ENCODE peak calls at places on chromosomes 7 and 10, in four cellular contexts. One of them, this sample, is unnamed.

GRCh38 chr7:148481965-148482626 is 108.5 kb upstream of the C7orf33 start:
- DNase-seq in tibial nerve: no peak
- DNase-seq in ovary: no peak
- DNase-seq in A549: no peak
- DNase-seq in this sample: no peak

GRCh38 chr10:132446661-132447445 is 49.9 kb downstream of the PWWP2B start:
- DNase-seq in tibial nerve: no peak
- DNase-seq in ovary: no peak
- DNase-seq in A549: peak
- DNase-seq in this sample: peak

GRCh38 chr10:75417522-75417927 is 13.9 kb upstream of the LRMDA start:
- DNase-seq in tibial nerve: no peak
- DNase-seq in ovary: no peak
- DNase-seq in A549: no peak
- DNase-seq in this sample: no peak

GRCh38 chr7:157832866-157833607 is 496.2 kb downstream of the DNAJB6 start:
- DNase-seq in tibial nerve: no peak
- DNase-seq in ovary: no peak
- DNase-seq in A549: no peak
- DNase-seq in this sample: no peak

GRCh38 chr10:14056545-14057332 is 274.0 kb downstream of the FRMD4A start:
- DNase-seq in tibial nerve: no peak
- DNase-seq in ovary: no peak
- DNase-seq in A549: no peak
- DNase-seq in this sample: no peak

GRCh38 chr10:75397571-75397921 is 4.0 kb downstream of the ZNF503 start:
- DNase-seq in tibial nerve: no peak
- DNase-seq in ovary: peak
- DNase-seq in A549: no peak
- DNase-seq in this sample: no peak

GRCh38 chr10:70558871-70559810 is 43.4 kb downstream of the PRF1 start:
- DNase-seq in tibial nerve: peak
- DNase-seq in ovary: peak
- DNase-seq in A549: peak
- DNase-seq in this sample: peak

GRCh38 chr10:21807162-21807561 is 196.4 kb downstream of the DNAJC1 start:
- DNase-seq in tibial nerve: no peak
- DNase-seq in ovary: no peak
- DNase-seq in A549: no peak
- DNase-seq in this sample: no peak

GRCh38 chr7:16268821-16269768 is 152.2 kb downstream of the CRPPA start:
- DNase-seq in tibial nerve: no peak
- DNase-seq in ovary: no peak
- DNase-seq in A549: no peak
- DNase-seq in this sample: no peak

GRCh38 chr7:150949971-150950491 is 28.1 kb downstream of the KCNH2 start:
- DNase-seq in tibial nerve: no peak
- DNase-seq in ovary: no peak
- DNase-seq in A549: no peak
- DNase-seq in this sample: no peak

GRCh38 chr7:74069086-74069541 is 14.5 kb upstream of the LIMK1 start:
- DNase-seq in tibial nerve: no peak
- DNase-seq in ovary: no peak
- DNase-seq in A549: no peak
- DNase-seq in this sample: no peak

GRCh38 chr10:116769791-116770190 is 27.4 kb upstream of the HSPA12A start:
- DNase-seq in tibial nerve: no peak
- DNase-seq in ovary: peak
- DNase-seq in A549: no peak
- DNase-seq in this sample: peak

GRCh38 chr7:130273863-130274262 is 7.2 kb downstream of the CPA2 start:
- DNase-seq in tibial nerve: peak
- DNase-seq in ovary: peak
- DNase-seq in A549: no peak
- DNase-seq in this sample: no peak

GRCh38 chr7:130270947-130271790 is 4.5 kb downstream of the CPA2 start:
- DNase-seq in tibial nerve: no peak
- DNase-seq in ovary: no peak
- DNase-seq in A549: no peak
- DNase-seq in this sample: no peak

GRCh38 chr7:130274983-130275649 is 8.5 kb downstream of the CPA2 start:
- DNase-seq in tibial nerve: no peak
- DNase-seq in ovary: no peak
- DNase-seq in A549: no peak
- DNase-seq in this sample: no peak

GRCh38 chr7:130272456-130273080 is 5.9 kb downstream of the CPA2 start:
- DNase-seq in tibial nerve: no peak
- DNase-seq in ovary: no peak
- DNase-seq in A549: no peak
- DNase-seq in this sample: no peak

DNA sequence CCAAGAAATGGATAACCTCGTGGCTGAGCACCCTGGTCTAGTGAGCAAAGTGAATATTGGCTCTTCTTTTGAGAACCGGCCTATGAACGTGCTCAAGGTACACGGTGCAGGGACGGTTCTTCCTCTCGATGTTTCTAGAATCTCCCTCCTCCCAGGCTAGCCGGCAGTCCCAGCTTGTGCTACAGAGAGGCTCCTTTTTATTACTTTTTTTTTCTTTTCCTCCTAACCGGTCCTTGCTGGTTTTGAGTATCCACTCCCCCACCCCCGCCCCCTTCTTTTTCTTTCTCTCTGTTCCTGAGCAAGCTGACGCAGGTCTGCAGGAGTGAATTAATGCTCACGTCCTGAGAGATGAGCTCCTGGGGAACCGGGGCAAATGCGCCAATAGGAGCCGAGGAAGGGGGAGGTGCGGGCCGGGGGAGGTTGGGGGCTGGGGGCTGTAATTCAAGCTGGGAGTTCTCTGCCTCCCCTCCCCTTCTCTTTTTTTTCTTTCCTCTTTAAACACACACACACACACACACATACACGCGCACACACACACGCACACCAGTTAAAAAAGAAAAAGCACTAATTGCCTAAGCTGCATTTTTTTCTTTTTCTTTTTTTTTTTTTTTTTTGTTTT is 6.5 kb downstream of the CPA2 start:
- DNase-seq in tibial nerve: no peak
- DNase-seq in ovary: peak
- DNase-seq in A549: no peak
- DNase-seq in this sample: no peak
- TF ChIP-seq EP300 in tibial nerve: no peak
- TF ChIP-seq EP300 in ovary: no peak
- TF ChIP-seq EP300 in A549: no peak
- TF ChIP-seq EP300 in this sample: no peak

DNA sequence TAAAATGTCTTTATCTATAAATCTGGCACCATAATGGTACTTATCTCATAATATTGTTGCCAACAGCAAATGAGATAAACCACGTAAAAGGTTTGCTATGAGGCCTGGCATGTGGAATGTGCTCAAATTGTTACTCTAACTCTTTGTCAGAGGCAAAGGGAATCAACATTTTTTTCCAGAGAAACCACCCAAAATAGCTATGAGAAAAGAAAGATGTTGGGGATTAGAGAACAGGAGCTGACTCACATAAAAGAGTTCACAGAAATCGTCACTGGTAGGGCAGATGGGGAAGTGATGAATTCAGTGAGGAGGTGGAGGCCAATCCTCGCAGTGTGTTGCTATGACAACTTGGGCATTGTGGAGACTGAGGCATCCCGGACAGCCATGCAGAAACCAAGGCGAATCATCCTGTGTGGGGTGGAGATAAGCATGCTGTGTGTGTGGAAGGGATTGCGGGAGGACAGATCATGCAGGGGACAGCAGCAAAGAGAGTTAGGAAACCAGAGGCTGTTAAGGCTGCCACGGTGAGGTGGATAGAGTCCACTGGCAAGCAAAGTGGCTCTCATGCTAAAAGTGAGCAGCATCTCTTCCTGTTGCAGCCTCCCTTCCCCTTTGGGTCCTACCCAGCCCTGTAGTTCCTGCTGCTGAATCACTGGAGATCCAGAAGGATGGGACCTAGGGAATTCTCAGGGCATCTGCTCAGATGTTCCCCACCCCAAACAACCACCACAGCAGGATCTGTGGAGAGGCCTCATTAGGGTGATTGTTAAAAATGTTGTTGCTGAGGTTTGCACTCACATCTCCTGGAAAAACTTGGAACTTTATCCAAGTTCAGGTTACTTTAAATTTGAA is 103.9 kb downstream of the CUBN start:
- DNase-seq in tibial nerve: no peak
- DNase-seq in ovary: no peak
- DNase-seq in A549: no peak
- DNase-seq in this sample: peak
- TF ChIP-seq EP300 in tibial nerve: peak
- TF ChIP-seq EP300 in ovary: no peak
- TF ChIP-seq EP300 in A549: no peak
- TF ChIP-seq EP300 in this sample: no peak

DNA sequence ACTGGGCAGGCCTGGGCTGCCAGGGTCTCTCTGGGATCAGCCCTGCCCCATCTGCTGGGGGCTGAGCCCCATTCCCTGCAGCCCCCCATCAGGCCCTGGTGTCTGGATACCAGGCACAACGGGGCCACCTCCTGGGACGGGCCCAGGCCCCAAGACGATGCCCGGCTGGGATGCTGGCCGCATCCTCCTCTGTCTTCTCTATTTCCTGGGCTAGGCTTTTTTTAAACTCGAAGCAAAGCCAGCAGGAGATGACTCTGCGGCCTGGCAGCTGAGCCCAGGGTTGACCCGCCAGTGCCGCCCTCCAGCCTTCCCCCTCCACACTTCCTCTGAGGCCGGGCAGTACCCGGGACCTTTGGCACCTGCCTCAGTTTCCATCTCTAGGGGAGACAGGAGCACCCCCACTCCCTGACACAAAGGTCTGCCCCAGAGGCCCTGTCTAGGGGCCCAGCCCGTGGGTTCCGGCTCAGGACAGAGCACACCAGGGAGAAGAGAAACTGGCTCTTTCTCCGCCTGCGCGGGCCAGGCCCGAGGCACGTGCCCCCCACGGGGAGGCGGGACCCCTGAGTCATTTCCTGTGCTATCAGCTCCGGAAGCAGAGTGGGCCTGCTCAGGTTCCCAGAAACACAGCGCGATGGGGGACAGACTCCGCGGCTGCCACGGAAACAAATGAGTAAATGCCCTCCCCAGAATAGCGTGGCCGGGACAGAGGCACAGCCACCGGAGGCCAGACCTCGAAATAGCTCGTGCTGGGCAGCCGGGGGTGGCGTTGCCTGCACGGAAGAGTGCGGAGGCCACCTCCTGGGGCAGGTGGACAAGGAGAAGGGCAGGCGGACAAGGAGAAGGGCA is 84.6 kb upstream of the PDGFA start:
- DNase-seq in tibial nerve: peak
- DNase-seq in ovary: peak
- DNase-seq in A549: no peak
- DNase-seq in this sample: no peak
- TF ChIP-seq EP300 in tibial nerve: peak
- TF ChIP-seq EP300 in ovary: peak
- TF ChIP-seq EP300 in A549: no peak
- TF ChIP-seq EP300 in this sample: no peak

GRCh38 chr10:79298403-79299244 is 48.6 kb upstream of the PPIF start:
- DNase-seq in tibial nerve: peak
- DNase-seq in ovary: peak
- DNase-seq in A549: peak
- DNase-seq in this sample: peak
- TF ChIP-seq EP300 in tibial nerve: no peak
- TF ChIP-seq EP300 in ovary: no peak
- TF ChIP-seq EP300 in A549: no peak
- TF ChIP-seq EP300 in this sample: no peak

This sample was measured in HepG2.